ENCODE peak calls at places on chromosomes 5 and 9, in seven cellular contexts. E, Z, S, Q, A, F and D are unnamed samples.

GRCh38 chr5:24110019-24110615 is 534.7 kb downstream of the CDH10 start:
- DNase-seq in Q (no peak), Z (no peak), S (no peak), A (no peak), E (no peak), F (peak; percentile 3), D (no peak)

GRCh38 chr9:122125891-122126331 is 32.8 kb upstream of the TTLL11 start:
- DNase-seq in E (peak; percentile 12), A (no peak), Q (no peak), Z (no peak), F (peak; percentile 6), S (no peak), D (no peak)

GRCh38 chr5:141001466-141001853 is 35.2 kb downstream of the PCDHAC2 start:
- DNase-seq in S (no peak), Q (no peak), E (no peak), A (no peak), Z (no peak), F (no peak), D (no peak)

GRCh38 chr9:122498883-122499288 is 11.7 kb upstream of the OR1J2 start:
- DNase-seq in Q (no peak), S (no peak), E (peak; percentile 43), Z (no peak), A (peak; percentile 52), F (peak; percentile 58), D (no peak)

GRCh38 chr9:36820392-36820861 is 213.6 kb downstream of the PAX5 start:
- DNase-seq in E (no peak), A (no peak), F (no peak), Z (no peak), Q (no peak), S (no peak), D (no peak)

GRCh38 chr9:35490155-35490909 is 421 bp downstream of the RUSC2 start:
- DNase-seq in F (no peak), Q (peak; percentile 14), S (peak; percentile 16), Z (peak; percentile 85), E (no peak), A (no peak), D (no peak)

GRCh38 chr5:37628876-37629275 is 211.0 kb downstream of the GDNF start:
- DNase-seq in A (no peak), E (no peak), F (no peak), S (no peak), Q (no peak), Z (no peak), D (no peak)

GRCh38 chr5:115816226-115817042 is at the start of gene CDO1:
- DNase-seq in A (no peak), S (peak; percentile 67), E (peak; percentile 59), Q (peak; percentile 46), Z (no peak), F (peak; percentile 69), D (peak; percentile 61)

GRCh38 chr5:136202800-136203199 is 9.8 kb upstream of the SMIM32 start:
- DNase-seq in Z (peak; percentile 45), S (peak; percentile 14), Q (no peak), E (no peak), F (no peak), A (no peak), D (no peak)

DNA sequence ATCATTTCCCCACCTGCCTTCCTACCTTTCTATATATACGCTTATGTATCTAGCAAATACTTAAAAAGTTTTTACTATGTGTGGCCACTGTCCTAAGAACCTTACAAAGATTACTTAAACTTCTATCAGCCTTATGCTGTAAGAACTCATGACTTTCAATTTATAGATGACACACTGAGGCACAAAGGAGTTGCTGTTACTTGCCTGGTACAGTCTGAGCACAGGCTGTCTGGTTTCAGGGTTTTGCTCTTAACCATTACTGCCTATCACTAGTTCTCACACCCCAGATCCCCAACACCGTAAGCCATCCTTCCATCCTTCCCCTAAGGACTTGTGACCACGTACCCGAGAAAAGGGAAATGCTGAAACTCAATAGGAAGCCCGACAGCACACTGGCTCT is 56.1 kb downstream of the AUH start:
- DNase-seq in A (no peak), Z (no peak), S (no peak), Q (no peak), E (no peak), F (no peak), D (no peak)
- TF ChIP-seq CTCF in A (no peak), Z (no peak), S (no peak), Q (no peak), E (no peak), F (no peak), D (no peak)

GRCh38 chr9:96419691-96419969 is 1.5 kb upstream of the ZNF367 start:
- DNase-seq in E (no peak), Z (no peak), A (no peak), S (no peak), Q (no peak), F (no peak), D (no peak)

GRCh38 chr9:96417610-96418073 is 528 bp downstream of the ZNF367 start:
- DNase-seq in Q (peak; percentile 25), E (no peak), S (peak; percentile 20), F (no peak), A (no peak), Z (peak; percentile 75), D (no peak)

GRCh38 chr9:96418920-96419690 is 935 bp upstream of the ZNF367 start:
- DNase-seq in A (peak; percentile 47), E (peak; percentile 13), F (peak; percentile 40), Z (peak; percentile 85), Q (peak; percentile 42), S (peak; percentile 57), D (peak; percentile 47)

GRCh38 chr9:96417051-96417586 is 1.1 kb downstream of the ZNF367 start:
- DNase-seq in F (peak; percentile 64), Q (peak; percentile 81), A (peak; percentile 79), E (peak; percentile 72), Z (peak; percentile 91), S (peak; percentile 77), D (peak; percentile 85)

DNA sequence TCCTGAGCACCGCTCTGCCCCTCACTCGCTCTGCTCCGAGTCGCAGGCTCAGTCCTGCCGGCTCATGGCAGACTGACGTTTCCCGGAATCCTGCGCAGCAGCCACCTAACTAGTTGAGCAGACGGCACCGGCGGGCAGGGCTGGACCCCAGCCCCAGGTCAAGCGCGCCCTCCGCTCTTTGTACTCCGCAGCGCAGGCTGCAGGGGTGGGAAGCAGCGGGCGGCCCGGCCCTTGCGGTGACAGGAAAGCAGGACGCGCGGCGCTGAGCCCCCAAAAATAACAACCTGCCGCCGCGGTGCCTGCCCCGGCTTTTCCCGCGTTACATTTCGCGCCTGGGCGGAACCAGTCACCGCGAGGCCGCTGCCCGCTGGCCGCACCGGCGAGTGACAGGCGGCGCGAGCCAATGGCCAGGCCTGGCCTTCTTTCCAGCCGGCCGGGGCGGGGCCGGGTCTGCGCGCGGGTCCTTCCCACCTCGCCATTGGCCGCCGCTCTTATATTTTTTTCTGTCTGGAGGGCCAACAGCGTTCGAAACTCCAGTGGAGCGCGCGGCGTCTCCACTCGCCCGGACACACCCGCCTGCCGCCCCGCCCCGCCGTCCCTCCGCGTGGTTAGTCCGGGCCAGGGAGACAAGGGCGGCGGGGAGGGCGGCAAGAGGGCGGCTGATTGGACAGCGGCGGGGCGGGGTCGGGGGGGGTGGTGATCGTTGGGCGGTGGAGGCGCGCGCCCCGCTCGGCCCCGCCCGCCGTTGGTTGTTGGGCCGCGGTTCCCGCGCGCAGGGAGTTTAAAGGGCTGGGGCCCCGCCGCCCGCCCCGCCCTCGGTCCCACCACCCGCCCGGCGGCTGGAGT is at the start of gene ZNF367:
- DNase-seq in S (peak; percentile 90), Z (peak; percentile 99), A (peak; percentile 97), Q (peak; percentile 92), F (peak; percentile 96), E (peak; percentile 95), D (peak; percentile 95)
- TF ChIP-seq CTCF in S (no peak), Z (no peak), A (no peak), Q (no peak), F (no peak), E (no peak), D (no peak)

DNA sequence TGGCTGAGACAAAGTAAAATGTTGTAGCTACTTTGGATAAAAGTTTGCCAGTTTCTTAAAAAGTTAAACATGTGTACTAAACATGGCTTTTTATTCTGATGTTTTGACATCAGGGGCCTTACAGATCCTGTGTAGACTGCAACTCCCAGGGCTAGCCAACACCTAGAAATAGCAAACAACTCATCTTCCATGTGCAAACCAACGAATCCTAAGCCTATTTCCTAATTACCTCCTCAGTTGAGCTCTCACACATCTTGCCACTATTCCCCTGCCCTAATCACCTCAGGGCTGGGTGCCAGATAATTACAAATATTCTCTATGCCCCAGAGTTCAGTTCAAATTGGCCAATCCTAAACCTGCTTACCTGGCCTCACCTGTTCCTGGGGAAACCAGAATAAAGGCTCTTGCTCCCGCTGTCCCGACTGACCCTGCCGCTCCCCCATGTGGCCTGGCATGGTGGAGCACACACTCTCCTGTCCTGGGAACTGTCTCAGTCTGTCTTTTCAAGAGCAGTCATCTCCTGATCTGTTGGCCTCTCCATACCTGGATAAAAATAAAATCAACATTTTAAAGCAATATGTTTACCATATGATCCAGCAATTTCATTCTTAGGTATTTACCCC is 37.1 kb upstream of the FAM169A start:
- DNase-seq in A (peak; percentile 56), S (peak; percentile 3), Z (no peak), E (no peak), F (no peak), Q (peak; percentile 51), D (no peak)
- TF ChIP-seq CTCF in A (peak; percentile 64), S (peak; percentile 69), Z (no peak), E (peak; percentile 7), F (peak; percentile 26), Q (peak; percentile 74), D (no peak)

GRCh38 chr5:108924457-108924961 is 176.8 kb downstream of the FER start:
- DNase-seq in A (no peak), Q (no peak), F (no peak), E (no peak), S (no peak), Z (no peak), D (no peak)
- TF ChIP-seq CTCF in A (no peak), Q (peak; percentile 24), F (no peak), E (no peak), S (peak; percentile 37), Z (no peak), D (no peak)